ENCODE peak calls at places on chromosomes 4 and X, in four cellular contexts. Z is GM12878, R is K562, I is HepG2. P is an unnamed sample.

GRCh38 chr4:8200302-8200975 is 1.3 kb downstream of the SH3TC1 start:
- DNase-seq in Z (no peak), R (peak), I (no peak), P (no peak)

GRCh38 chrX:104343408-104344129 is 88.8 kb upstream of the ESX1 start:
- DNase-seq in Z (peak), R (peak), I (peak), P (peak)

GRCh38 chrX:147646949-147647717 is 264.6 kb upstream of the FMR1 start:
- DNase-seq in Z (no peak), R (no peak), I (no peak), P (no peak)

GRCh38 chrX:148049441-148049840 is 68.3 kb downstream of the FMR1NB start:
- DNase-seq in Z (no peak), R (peak), I (peak), P (peak)

GRCh38 chr4:99458911-99459447 is 23.8 kb upstream of the ADH7 start:
- DNase-seq in Z (no peak), R (no peak), I (no peak), P (no peak)

GRCh38 chrX:122552291-122552800 is 631.7 kb upstream of the GRIA3 start:
- DNase-seq in Z (no peak), R (no peak), I (no peak), P (no peak)

GRCh38 chr4:19776021-19776459 is 475.7 kb upstream of the SLIT2 start:
- DNase-seq in Z (no peak), R (no peak), I (no peak), P (peak)

GRCh38 chr4:82718067-82718935 is 80.3 kb downstream of the SCD5 start:
- DNase-seq in Z (no peak), R (no peak), I (peak), P (no peak)

GRCh38 chrX:23386726-23387125 is 52.1 kb downstream of the PTCHD1 start:
- DNase-seq in Z (no peak), R (no peak), I (no peak), P (no peak)

GRCh38 chr4:47945930-47946726 is 31.7 kb upstream of the NFXL1 start:
- DNase-seq in Z (no peak), R (peak), I (no peak), P (no peak)

GRCh38 chr4:26139310-26139924 is 181.4 kb upstream of the RBPJ start:
- DNase-seq in Z (no peak), R (no peak), I (no peak), P (no peak)
- TF ChIP-seq FOXM1 in Z (no peak), R (no peak), I (no peak), P (no peak)

GRCh38 chrX:12955882-12956703 is 18.8 kb upstream of the TMSB4X start:
- DNase-seq in Z (peak), R (peak), I (peak), P (no peak)
- TF ChIP-seq TARDBP in Z (no peak), R (no peak), I (no peak), P (no peak)

DNA sequence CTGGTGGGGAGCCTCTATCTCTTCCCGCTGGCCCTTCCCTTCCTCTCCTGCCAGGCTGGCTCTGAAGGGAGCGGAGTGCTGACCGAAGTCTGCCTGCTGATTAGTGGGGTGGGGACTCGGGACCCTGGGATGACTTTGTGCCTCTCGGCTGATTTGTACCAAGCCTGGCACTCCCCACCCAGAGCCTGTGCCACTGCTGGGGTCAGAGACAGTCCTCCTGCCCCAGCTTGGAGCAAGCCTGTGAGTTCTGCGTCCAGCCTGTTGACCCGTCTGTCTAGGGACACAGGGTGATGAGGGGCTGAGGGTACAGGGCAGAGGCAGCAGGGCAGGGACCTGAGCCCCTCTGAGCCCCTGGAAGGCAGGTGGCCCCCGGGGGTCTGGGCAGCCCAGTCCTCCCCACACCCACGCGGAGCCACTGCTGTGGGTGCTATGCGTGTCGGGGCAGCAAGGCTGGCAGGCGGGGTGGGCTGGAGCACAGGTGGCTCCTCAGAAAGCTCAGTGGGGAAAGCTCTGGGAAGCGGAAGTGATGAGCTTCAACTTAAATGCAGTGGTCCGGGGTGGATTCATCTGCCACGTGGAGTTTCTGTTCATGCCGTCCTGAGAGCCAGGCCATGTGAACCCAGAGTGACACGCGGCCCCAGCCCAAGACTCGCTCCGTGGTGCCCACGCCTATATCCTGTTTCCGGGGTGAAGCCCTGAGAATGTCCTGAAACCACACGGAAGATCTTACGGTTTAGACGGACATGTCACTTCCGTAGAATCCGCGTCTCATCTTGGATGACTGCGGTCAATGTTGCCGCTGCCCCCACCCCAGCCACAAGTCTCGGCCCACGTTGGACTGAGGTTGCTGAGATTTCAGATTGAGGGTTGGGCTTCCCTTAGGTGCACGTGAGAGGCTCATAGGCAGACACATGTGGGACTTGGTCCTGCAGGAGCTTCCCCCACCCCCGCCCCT is 21.1 kb upstream of the UVSSA start:
- DNase-seq in Z (no peak), R (no peak), I (no peak), P (no peak)
- TF ChIP-seq FOXK2 in Z (no peak), R (no peak), I (no peak), P (no peak)

DNA sequence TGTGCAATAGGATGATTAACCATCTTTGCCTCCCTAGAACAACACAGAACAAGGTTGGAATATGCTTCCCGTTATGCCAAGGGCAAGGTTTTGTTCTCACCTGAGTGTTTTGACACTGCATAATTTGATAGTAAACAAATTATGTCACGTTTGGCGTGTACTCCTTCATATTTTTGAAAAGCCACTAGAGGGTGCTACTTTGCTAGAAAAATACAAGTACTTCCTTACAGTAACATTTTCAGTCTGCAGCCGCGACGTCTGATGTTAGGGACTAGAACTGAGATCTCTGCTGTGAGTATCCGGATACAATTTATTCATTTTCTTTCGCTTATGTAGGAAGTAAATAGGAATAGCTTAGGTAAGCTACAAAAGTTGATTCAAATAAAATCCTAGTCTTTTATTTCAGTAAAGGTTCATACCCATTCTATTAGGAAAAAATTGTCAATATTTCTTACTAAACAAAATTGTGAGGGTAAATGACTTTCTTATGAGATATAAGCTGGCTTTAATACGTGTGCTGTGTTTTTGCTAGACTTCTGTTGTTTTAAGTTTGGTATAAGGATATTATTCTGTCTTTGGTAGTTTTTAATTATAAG is 181.1 kb upstream of the WDFY3 start:
- DNase-seq in Z (peak), R (peak), I (peak), P (peak)
- TF ChIP-seq FOXM1 in Z (no peak), R (no peak), I (no peak), P (no peak)

GRCh38 chrX:106220177-106220576 is 52.1 kb downstream of the PWWP3B start:
- DNase-seq in Z (no peak), R (no peak), I (no peak), P (peak)
- TF ChIP-seq TARDBP in Z (no peak), R (no peak), I (no peak), P (no peak)

GRCh38 chrX:149643496-149643895 is 11.9 kb upstream of the TMEM185A start:
- DNase-seq in Z (no peak), R (no peak), I (no peak), P (no peak)

GRCh38 chrX:149638860-149639259 is 7.3 kb upstream of the TMEM185A start:
- DNase-seq in Z (no peak), R (no peak), I (no peak), P (no peak)

GRCh38 chrX:149641432-149641831 is 9.8 kb upstream of the TMEM185A start:
- DNase-seq in Z (no peak), R (no peak), I (no peak), P (no peak)

GRCh38 chrX:149641832-149642231 is 10.2 kb upstream of the TMEM185A start:
- DNase-seq in Z (no peak), R (no peak), I (no peak), P (no peak)

GRCh38 chrX:149639568-149639967 is 8.0 kb upstream of the TMEM185A start:
- DNase-seq in Z (no peak), R (no peak), I (no peak), P (no peak)
- TF ChIP-seq FOXK2 in Z (no peak), R (no peak), I (no peak), P (no peak)

P was measured in HEK293T.